ENCODE peak calls at places on chromosomes 11 and 22, in seven cellular contexts. P is mesenchymal stem cell, A is H1, T is H9, B is mesendoderm, W is neuronal stem cell, H is IMR-90. N is an unnamed sample.

GRCh38 chr11:110777765-110778164 is 65.5 kb upstream of the ARHGAP20 start:
- DNase-seq in P (peak; percentile 55), B (no peak), H (peak; percentile 87), W (no peak), A (no peak), T (no peak), N (no peak)

GRCh38 chr11:78331711-78332110 is 85.9 kb downstream of the GAB2 start:
- DNase-seq in T (no peak), W (no peak), H (no peak), A (no peak), B (no peak), P (no peak), N (no peak)

GRCh38 chr11:69368119-69368880 is 74.3 kb downstream of the MYEOV start:
- DNase-seq in B (no peak), A (peak; percentile 28), T (peak; percentile 7), W (no peak), P (no peak), H (no peak), N (no peak)

GRCh38 chr22:48628891-48629559 is 1198.6 kb downstream of the BRD1 start:
- DNase-seq in B (peak; percentile 59), H (no peak), A (peak; percentile 79), T (peak; percentile 60), W (no peak), P (no peak), N (no peak)

GRCh38 chr11:69102732-69103615 is 52.8 kb upstream of the SMIM38 start:
- DNase-seq in A (no peak), B (peak; percentile 18), H (no peak), W (no peak), T (no peak), P (peak; percentile 14), N (no peak)

GRCh38 chr11:69295079-69295994 is 1.4 kb downstream of the MYEOV start:
- DNase-seq in A (no peak), B (no peak), T (no peak), W (no peak), P (no peak), H (no peak), N (no peak)

GRCh38 chr11:73787051-73787642 is 527 bp upstream of the MRPL48 start:
- DNase-seq in B (no peak), H (no peak), A (no peak), T (no peak), P (no peak), W (no peak), N (no peak)

GRCh38 chr11:67691149-67691548 is 16.7 kb upstream of the ALDH3B2 start:
- DNase-seq in P (no peak), A (no peak), W (no peak), T (no peak), B (peak; percentile 39), H (no peak), N (no peak)

GRCh38 chr22:42921301-42921700 is 64.2 kb upstream of the ARFGAP3 start:
- DNase-seq in B (no peak), H (no peak), T (no peak), P (no peak), W (no peak), A (no peak), N (no peak)

GRCh38 chr11:126162286-126163030 is 49.0 kb downstream of the RPUSD4 start:
- DNase-seq in P (peak; percentile 22), T (no peak), W (no peak), B (no peak), H (peak; percentile 25), A (no peak), N (no peak)

GRCh38 chr22:25357056-25357455 is 137.6 kb downstream of the CRYBB2 start:
- DNase-seq in A (no peak), P (no peak), H (no peak), W (no peak), T (no peak), B (no peak), N (no peak)

GRCh38 chr11:22566293-22566692 is 59.3 kb downstream of the FANCF start:
- DNase-seq in T (peak; percentile 78), W (no peak), P (no peak), H (no peak), A (peak; percentile 56), B (peak; percentile 21), N (no peak)

GRCh38 chr11:72446929-72447753 is 12.8 kb upstream of the CLPB start:
- DNase-seq in W (no peak), P (peak; percentile 75), A (no peak), T (no peak), H (peak; percentile 69), B (peak; percentile 76), N (peak; percentile 22)

GRCh38 chr11:107018274-107018901 is at the start of gene GUCY1A2:
- DNase-seq in H (no peak), T (peak; percentile 59), P (peak; percentile 44), B (peak; percentile 62), W (peak; percentile 38), A (peak; percentile 59), N (no peak)

GRCh38 chr22:46769191-46769675 is 6.8 kb downstream of the TBC1D22A start:
- DNase-seq in B (no peak), T (no peak), P (no peak), H (no peak), A (no peak), W (no peak), N (no peak)

GRCh38 chr11:111465400-111465799 is 46.8 kb downstream of the BTG4 start:
- DNase-seq in B (no peak), H (peak; percentile 84), A (no peak), P (no peak), W (no peak), T (no peak), N (no peak)

GRCh38 chr11:32188785-32189184 is 97.9 kb downstream of the RCN1 start:
- DNase-seq in T (no peak), H (no peak), W (no peak), B (no peak), A (no peak), P (no peak), N (no peak)

GRCh38 chr22:28541137-28541536 is 138.5 kb downstream of the TTC28 start:
- DNase-seq in T (no peak), A (no peak), P (no peak), B (no peak), W (peak; percentile 62), H (no peak), N (no peak)

GRCh38 chr11:126405906-126406305 is 50.4 kb downstream of the ST3GAL4 start:
- DNase-seq in H (no peak), T (no peak), W (no peak), P (no peak), B (no peak), A (no peak), N (peak; percentile 97)

GRCh38 chr11:12767022-12767421 is 92.8 kb downstream of the TEAD1 start:
- DNase-seq in P (no peak), W (no peak), H (no peak), A (no peak), B (no peak), T (no peak), N (no peak)

DNA sequence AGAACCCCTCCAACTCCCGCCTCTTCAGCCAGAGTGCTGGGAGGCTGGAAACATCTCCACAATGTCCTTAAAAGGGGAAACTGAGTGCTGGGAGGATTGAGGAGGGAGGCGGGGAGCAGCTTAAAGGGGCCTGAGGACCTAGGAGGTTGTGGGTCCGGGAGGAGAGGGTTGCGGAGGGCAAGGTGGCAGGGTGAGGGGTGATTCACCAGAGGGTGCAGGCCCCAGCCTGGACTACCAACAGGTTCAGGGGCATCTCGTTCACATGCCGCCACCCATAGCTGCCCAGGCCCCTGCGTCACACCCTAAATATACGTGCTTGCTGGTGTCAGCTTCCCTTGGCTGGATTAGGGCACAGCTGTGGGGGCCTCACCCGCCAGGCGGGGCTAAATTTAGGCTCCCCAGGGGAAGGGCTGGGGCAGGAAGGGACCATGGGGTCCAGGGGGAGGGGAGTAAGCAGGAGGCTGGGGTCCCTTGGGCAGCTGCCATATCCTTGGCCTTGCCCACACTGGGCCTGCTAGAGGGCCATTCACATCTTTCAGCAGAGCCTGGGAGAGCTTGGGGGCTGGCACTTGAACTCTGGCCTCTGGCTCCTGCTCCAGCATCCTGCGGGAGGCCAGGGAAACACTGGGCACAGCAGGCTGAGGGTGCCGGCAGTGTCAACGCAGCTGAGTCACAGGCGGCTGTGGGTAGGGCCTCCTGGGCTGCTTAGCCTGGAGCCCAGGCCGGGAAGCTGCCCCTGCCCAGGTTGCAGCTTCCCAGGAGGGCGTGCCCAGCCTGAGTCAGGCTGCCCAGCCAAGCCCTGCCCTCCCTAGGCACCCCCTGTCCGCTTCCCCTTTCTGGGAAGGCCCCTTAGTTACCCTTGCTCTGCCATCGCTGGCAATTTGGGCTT is 1.3 kb downstream of the EHBP1L1 start:
- DNase-seq in H (peak; percentile 43), B (no peak), A (no peak), W (no peak), P (peak; percentile 78), T (no peak), N (peak; percentile 84)
- H3K18ac ChIP-seq in H (peak overlapping the region; percentile 17), B (no peak overlapping the region), A (no peak overlapping the region), W (peak overlapping the region; percentile 40), P (peak overlapping the region; percentile 64), T (no peak overlapping the region), N (peak overlapping the region; percentile 30)

GRCh38 chr11:34549271-34549670 is 35.7 kb upstream of the ELF5 start:
- DNase-seq in H (no peak), W (no peak), A (no peak), P (no peak), T (no peak), B (no peak), N (no peak)
- H3K18ac ChIP-seq in H (no peak overlapping the region), W (no peak overlapping the region), A (no peak overlapping the region), P (no peak overlapping the region), T (no peak overlapping the region), B (no peak overlapping the region), N (no peak overlapping the region)

DNA sequence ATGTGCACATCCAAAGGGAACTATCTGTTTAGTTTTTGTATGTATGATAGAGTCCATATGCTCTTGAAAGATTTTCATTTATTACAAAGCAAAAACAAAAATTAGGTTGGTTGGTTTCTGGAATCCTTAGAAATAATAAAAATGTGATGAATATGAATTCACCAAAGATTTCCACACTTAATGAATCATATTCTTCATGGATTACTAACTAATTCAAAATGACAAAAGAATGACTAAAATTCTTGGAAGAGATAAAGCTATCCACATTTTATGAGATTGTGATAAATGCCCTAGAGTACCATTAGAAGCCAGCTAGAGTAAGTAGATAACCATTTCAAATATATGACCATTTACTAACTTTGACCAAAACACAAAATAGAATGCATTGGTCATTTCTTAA is 261.0 kb downstream of the SBF2 start:
- DNase-seq in A (no peak), B (no peak), W (no peak), P (no peak), T (no peak), H (peak; percentile 29), N (peak; percentile 29)
- H3K18ac ChIP-seq in A (no peak overlapping the region), B (no peak overlapping the region), W (no peak overlapping the region), P (no peak overlapping the region), T (no peak overlapping the region), H (no peak overlapping the region), N (no peak overlapping the region)

DNA sequence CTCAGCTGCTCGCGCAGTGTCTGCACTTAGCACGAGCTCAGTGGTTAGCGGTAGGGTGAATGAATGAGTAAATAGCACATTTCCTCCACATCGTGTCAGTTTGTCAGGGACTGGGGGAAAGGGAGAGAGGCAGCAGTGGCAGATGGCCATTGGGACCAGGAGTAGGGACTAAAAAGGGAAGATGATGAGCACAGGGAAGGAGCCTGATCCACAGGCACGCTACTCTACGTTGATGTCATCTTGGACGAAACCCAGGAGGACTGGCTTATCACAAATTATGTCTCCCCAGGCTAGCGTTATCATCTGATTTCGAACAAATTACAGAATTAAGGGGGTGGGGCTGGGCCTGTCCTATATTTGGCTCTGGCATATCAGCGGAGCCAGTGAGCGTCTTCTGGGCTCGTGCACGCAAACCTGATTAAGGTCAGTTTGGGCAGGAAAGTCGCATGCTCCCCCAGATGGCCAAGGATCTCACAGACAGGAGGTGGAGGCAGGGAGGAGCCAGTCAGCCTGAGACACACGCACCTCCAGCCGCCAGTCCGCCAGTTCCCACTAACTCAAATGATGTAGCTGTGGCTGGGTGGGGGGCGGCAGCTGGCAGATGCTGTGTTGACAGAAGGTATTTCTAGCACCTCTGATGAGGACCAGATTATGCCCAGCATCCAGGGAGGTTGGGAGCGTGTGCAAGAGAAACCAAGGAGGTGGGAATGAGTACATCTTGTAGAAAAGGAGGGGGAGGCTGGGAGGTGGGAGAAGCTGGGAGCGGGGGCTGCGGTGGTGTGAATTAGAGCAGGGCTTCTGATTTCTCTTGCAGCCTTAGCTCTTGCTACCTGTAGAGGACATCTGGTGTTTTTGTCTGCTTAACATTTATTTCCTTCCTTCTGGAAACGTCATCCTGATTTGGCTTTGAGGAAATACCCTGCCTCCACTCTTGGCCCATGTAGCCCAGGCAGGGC is 97.3 kb upstream of the PRDM11 start:
- DNase-seq in H (peak; percentile 11), P (no peak), A (no peak), W (no peak), T (no peak), B (no peak), N (no peak)
- H3K18ac ChIP-seq in H (no peak overlapping the region), P (peak overlapping the region; percentile 64), A (peak overlapping the region; percentile 32), W (peak overlapping the region; percentile 89), T (no peak overlapping the region), B (no peak overlapping the region), N (no peak overlapping the region)